ENCODE peak calls at places on chromosome 2, in seven cellular contexts. B is anterior cingulate cortex; E is activated CD4-positive, CD25-positive, alpha-beta regulatory T cell treated with anti-CD3 and anti-CD28 coated beads, Interleukin-2, amount 50 U/mL, for 72 hours; F is NT2/D1; U is activated CD4-positive, alpha-beta T cell treated with anti-CD3 and anti-CD28 coated beads, Interleukin-2, amount 10 ng/mL, durations not matched to agents 7 days and 5 days; L is activated T-helper 2 cell treated with anti-CD3 and anti-CD28 coated beads, Interferon-gamma antibody, Interleukin-2, Interleukin-4, amounts not matched to agents 10 μg/mL and 5 μg/mL and 100 μg/mL, durations not matched to agents 14 hours and 24 hours and 36 hours; W is GM06990. G is an unnamed sample.

GRCh38 chr2:27798476-27798875 is 27.0 kb downstream of the MRPL33 start:
- DNase-seq in B (no peak), E (no peak), F (no peak), U (no peak), L (no peak), W (no peak), G (no peak)

GRCh38 chr2:176637497-176638166 is 368.4 kb downstream of the MTX2 start:
- DNase-seq in B (no peak), E (peak; percentile 28), F (no peak), U (no peak), L (no peak), W (peak; percentile 40), G (no peak)

GRCh38 chr2:216281316-216281715 is 91.0 kb downstream of the MARCHF4 start:
- DNase-seq in B (no peak), E (no peak), F (no peak), U (no peak), L (no peak), W (no peak), G (no peak)

GRCh38 chr2:85472265-85472664 is 53.8 kb downstream of the SH2D6 start:
- DNase-seq in B (no peak), E (no peak), F (no peak), U (no peak), L (no peak), W (no peak), G (no peak)

GRCh38 chr2:193011870-193012269 is 817.1 kb upstream of the TMEFF2 start:
- DNase-seq in B (no peak), E (no peak), F (no peak), U (no peak), L (no peak), W (no peak), G (no peak)

GRCh38 chr2:181140414-181140813 is 160.0 kb downstream of the UBE2E3 start:
- DNase-seq in B (no peak), E (no peak), F (no peak), U (no peak), L (no peak), W (no peak), G (no peak)

GRCh38 chr2:26483957-26484565 is 6.1 kb upstream of the OTOF start:
- DNase-seq in B (no peak), E (no peak), F (no peak), U (no peak), L (no peak), W (no peak), G (no peak)

GRCh38 chr2:16700566-16701259 is 35.1 kb upstream of the CYRIA start:
- DNase-seq in B (no peak), E (no peak), F (no peak), U (no peak), L (no peak), W (no peak), G (no peak)

GRCh38 chr2:15041429-15041837 is 408.9 kb downstream of the LRATD1 start:
- DNase-seq in B (no peak), E (no peak), F (no peak), U (no peak), L (no peak), W (no peak), G (no peak)

GRCh38 chr2:141523199-141523598 is 607.6 kb downstream of the LRP1B start:
- DNase-seq in B (no peak), E (no peak), F (no peak), U (no peak), L (no peak), W (peak; percentile 13), G (no peak)

GRCh38 chr2:226802573-226802972 is 3.0 kb upstream of the IRS1 start:
- DNase-seq in B (no peak), E (no peak), F (no peak), U (peak; percentile 55), L (no peak), W (peak; percentile 37), G (no peak)

GRCh38 chr2:231780123-231780908 is 766 bp downstream of the PDE6D start:
- DNase-seq in B (no peak), E (no peak), F (no peak), U (peak; percentile 19), L (no peak), W (peak; percentile 15), G (no peak)

GRCh38 chr2:162029287-162029901 is 44.6 kb downstream of the DPP4 start:
- DNase-seq in B (no peak), E (no peak), F (no peak), U (no peak), L (no peak), W (no peak), G (no peak)

G was measured in T follicular helper cell.